ENCODE peak calls at places on chromosome 12, in nine cellular contexts. Y is neural progenitor cell, F is neuronal stem cell, P is GM23248, K is mammary epithelial cell, X is keratinocyte, M is fibroblast of lung, H is H9, W is mesenchymal stem cell. J is an unnamed sample.

GRCh38 chr12:114665411-114666181 is 18.4 kb downstream of the TBX3 start:
- DNase-seq in Y (peak), F (no peak), P (no peak), K (no peak), X (no peak), M (no peak), H (peak), W (peak), J (no peak)

GRCh38 chr12:47955059-47955458 is 8.3 kb upstream of the TMEM106C start:
- DNase-seq in Y (no peak), F (no peak), P (no peak), K (no peak), X (no peak), M (peak), H (no peak), W (no peak), J (no peak)

GRCh38 chr12:124369055-124369900 is 74.4 kb downstream of the RFLNA start:
- DNase-seq in Y (no peak), F (no peak), P (peak), K (no peak), X (no peak), M (peak), H (no peak), W (peak), J (no peak)

GRCh38 chr12:96473394-96474093 is 15.8 kb upstream of the CFAP54 start:
- DNase-seq in Y (no peak), F (no peak), P (no peak), K (no peak), X (no peak), M (no peak), H (no peak), W (no peak), J (no peak)

GRCh38 chr12:113056631-113057488 is at the start of gene DTX1:
- DNase-seq in Y (peak), F (no peak), P (peak), K (no peak), X (no peak), M (no peak), H (no peak), W (no peak), J (no peak)

GRCh38 chr12:96034631-96035282 is 630 bp downstream of the LTA4H start:
- DNase-seq in Y (peak), F (peak), P (peak), K (peak), X (no peak), M (peak), H (peak), W (peak), J (no peak)

GRCh38 chr12:112380663-112381420 is 1.4 kb downstream of the HECTD4 start:
- DNase-seq in Y (peak), F (no peak), P (peak), K (no peak), X (no peak), M (no peak), H (peak), W (peak), J (no peak)

GRCh38 chr12:112716099-112717093 is 75.2 kb upstream of the RPH3A start:
- DNase-seq in Y (peak), F (no peak), P (peak), K (peak), X (no peak), M (no peak), H (peak), W (no peak), J (peak)

GRCh38 chr12:6703631-6704030 is 3.0 kb upstream of the PIANP start:
- DNase-seq in Y (peak), F (peak), P (peak), K (no peak), X (no peak), M (no peak), H (peak), W (peak), J (no peak)

GRCh38 chr12:89307665-89308253 is 44.5 kb downstream of the DUSP6 start:
- DNase-seq in Y (no peak), F (no peak), P (no peak), K (no peak), X (no peak), M (no peak), H (no peak), W (no peak), J (no peak)

GRCh38 chr12:92210062-92210461 is 64.4 kb upstream of the BTG1 start:
- DNase-seq in Y (no peak), F (no peak), P (no peak), K (no peak), X (no peak), M (no peak), H (no peak), W (no peak), J (no peak)

GRCh38 chr12:96419576-96420254 is 19.5 kb upstream of the CDK17 start:
- DNase-seq in Y (no peak), F (no peak), P (no peak), K (no peak), X (no peak), M (no peak), H (no peak), W (no peak), J (no peak)

GRCh38 chr12:22287776-22288621 is 46.5 kb downstream of the ST8SIA1 start:
- DNase-seq in Y (peak), F (no peak), P (peak), K (peak), X (no peak), M (peak), H (peak), W (peak), J (no peak)
- H2AFZ ChIP-seq in Y (peak), F (peak), P (peak), K (peak), X (no peak), M (peak), H (no peak), W (no peak), J (no peak)

GRCh38 chr12:59115995-59116394 is 195.7 kb upstream of the LRIG3 start:
- DNase-seq in Y (no peak), F (no peak), P (peak), K (no peak), X (no peak), M (no peak), H (no peak), W (no peak), J (no peak)
- H2AFZ ChIP-seq in Y (peak), F (no peak), P (peak), K (no peak), X (no peak), M (no peak), H (no peak), W (no peak), J (no peak)

DNA sequence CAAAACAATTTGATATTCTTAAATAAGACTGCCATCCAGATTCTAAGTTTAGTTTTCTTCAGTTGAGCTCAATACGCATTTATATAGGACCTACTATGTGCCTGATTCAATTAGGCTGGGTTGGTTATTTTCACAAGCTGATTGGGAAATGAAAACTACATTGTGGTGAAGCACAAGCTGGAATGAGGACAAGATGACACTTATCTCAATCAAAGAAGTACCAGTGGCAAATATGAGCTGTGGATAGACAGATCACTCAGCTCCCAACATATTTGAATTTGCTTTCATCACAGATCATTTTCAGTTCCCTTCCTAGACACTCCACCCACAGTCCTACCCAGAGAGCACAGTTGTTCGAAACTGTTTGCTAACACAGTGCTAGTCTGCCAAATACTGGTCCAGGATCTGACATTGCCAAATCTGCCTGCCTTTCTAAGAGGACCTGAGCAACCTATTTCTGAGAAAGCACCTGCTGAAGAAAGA is 74.7 kb downstream of the LLPH start:
- DNase-seq in Y (no peak), F (no peak), P (no peak), K (no peak), X (no peak), M (no peak), H (no peak), W (no peak), J (no peak)
- H2AFZ ChIP-seq in Y (peak), F (no peak), P (peak), K (no peak), X (no peak), M (no peak), H (no peak), W (no peak), J (no peak)

GRCh38 chr12:49632986-49633702 is 9.8 kb downstream of the PRPF40B start:
- DNase-seq in Y (no peak), F (no peak), P (no peak), K (no peak), X (no peak), M (no peak), H (no peak), W (no peak), J (no peak)
- H2AFZ ChIP-seq in Y (no peak), F (no peak), P (no peak), K (no peak), X (no peak), M (no peak), H (no peak), W (no peak), J (no peak)

DNA sequence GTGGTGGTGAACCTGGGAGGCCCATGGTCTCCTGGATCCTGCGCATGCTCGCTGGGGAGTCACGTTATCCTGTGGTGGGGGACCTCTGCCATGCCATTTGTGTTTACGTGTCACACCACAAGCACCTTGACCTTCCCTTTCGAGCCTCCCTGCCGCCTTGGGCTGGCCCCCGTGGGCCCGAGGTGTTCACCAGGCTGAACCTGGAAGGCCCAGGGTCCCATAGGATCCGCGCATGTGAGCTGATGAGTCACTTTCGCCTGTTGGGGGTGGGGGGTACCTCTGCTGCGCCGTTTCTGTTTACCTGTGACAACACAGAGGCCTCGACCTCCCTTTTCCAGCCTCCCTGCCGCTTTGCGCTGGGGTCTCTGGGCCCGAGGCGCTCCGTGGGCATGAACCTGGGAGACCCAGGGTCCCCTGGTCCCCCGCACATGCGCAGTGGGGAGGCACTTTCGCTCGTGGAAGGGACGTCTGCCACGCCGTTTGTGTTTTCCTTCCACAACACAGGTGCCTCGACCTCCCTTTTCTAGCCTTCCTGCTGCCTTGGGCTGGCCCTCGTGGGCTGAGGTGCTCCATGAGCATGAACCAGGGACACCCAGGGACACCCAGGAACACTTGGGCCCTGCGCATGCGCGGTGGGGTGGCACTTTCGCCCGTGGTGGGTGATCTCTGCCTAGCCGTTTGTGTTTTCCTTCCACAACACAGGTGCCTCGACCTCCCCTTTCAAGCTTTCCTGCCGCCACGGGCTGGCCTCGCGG is 334.1 kb downstream of the ALG10 start:
- DNase-seq in Y (no peak), F (no peak), P (no peak), K (no peak), X (no peak), M (no peak), H (no peak), W (no peak), J (no peak)
- H2AFZ ChIP-seq in Y (no peak), F (no peak), P (no peak), K (no peak), X (no peak), M (no peak), H (no peak), W (no peak), J (no peak)

GRCh38 chr12:45729233-45730115 is at the start of gene ARID2:
- DNase-seq in Y (peak), F (peak), P (peak), K (peak), X (no peak), M (peak), H (peak), W (peak), J (peak)

GRCh38 chr12:45732250-45732649 is 2.7 kb downstream of the ARID2 start:
- DNase-seq in Y (no peak), F (no peak), P (peak), K (peak), X (no peak), M (peak), H (no peak), W (no peak), J (no peak)

GRCh38 chr12:45730116-45730841 is 773 bp downstream of the ARID2 start:
- DNase-seq in Y (peak), F (peak), P (peak), K (peak), X (no peak), M (peak), H (peak), W (peak), J (no peak)

GRCh38 chr12:45731376-45731775 is 1.9 kb downstream of the ARID2 start:
- DNase-seq in Y (peak), F (peak), P (no peak), K (no peak), X (no peak), M (no peak), H (no peak), W (no peak), J (no peak)

DNA sequence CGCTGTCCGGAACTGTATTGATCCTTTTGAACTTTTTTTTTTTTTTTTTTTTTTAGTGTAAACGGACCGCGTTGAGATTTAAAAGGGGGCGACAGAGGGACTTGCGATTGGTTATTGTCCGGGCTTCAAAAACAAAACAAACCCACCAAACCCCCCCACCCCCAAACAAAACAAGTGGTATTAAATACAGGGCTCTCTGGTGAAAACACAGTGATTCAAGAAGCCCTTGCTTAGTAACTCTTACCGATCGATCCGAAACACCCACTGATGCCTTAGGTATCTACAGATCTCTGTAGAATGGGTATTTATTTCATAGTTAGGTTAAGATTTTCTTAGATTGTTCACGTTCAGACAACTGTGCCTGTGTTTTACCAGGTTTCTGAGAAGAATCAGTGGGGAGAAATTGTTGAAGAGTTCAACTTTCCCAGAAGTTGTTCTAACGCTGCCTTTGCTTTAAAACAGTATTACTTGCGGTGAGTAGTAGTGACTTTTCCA is 1.4 kb downstream of the ARID2 start:
- DNase-seq in Y (no peak), F (no peak), P (peak), K (peak), X (no peak), M (peak), H (no peak), W (no peak), J (no peak)
- H2AFZ ChIP-seq in Y (no peak), F (peak), P (peak), K (peak), X (no peak), M (peak), H (no peak), W (no peak), J (no peak)

J was measured in HCT116.